ENCODE peak calls at places on chromosomes 4 and X, in four cellular contexts. F, L, W and X are unnamed samples.

GRCh38 chr4:26871611-26872010 is 11.0 kb downstream of the STIM2 start:
- DNase-seq in F (no peak), L (no peak), W (no peak), X (peak; percentile 31)

GRCh38 chrX:8037593-8038348 is 110.6 kb upstream of the PNPLA4 start:
- DNase-seq in F (no peak), L (no peak), W (no peak), X (no peak)

GRCh38 chrX:150548684-150549083 is 19.7 kb upstream of the MTM1 start:
- DNase-seq in F (no peak), L (no peak), W (no peak), X (peak; percentile 39)

GRCh38 chr4:56209767-56210166 is 177.5 kb downstream of the AASDH start:
- DNase-seq in F (no peak), L (no peak), W (no peak), X (no peak)

GRCh38 chrX:133715715-133716114 is 269.7 kb downstream of the GPC3 start:
- DNase-seq in F (no peak), L (no peak), W (no peak), X (no peak)

GRCh38 chr4:82372502-82372873 is 1.3 kb downstream of the HNRNPD start:
- DNase-seq in F (peak; percentile 69), L (no peak), W (peak; percentile 35), X (peak; percentile 22)

GRCh38 chr4:145541266-145541770 is 59.7 kb downstream of the SMAD1 start:
- DNase-seq in F (no peak), L (no peak), W (no peak), X (no peak)

GRCh38 chrX:9682456-9682855 is 83.2 kb downstream of the GPR143 start:
- DNase-seq in F (no peak), L (no peak), W (peak; percentile 10), X (peak; percentile 61)

GRCh38 chr4:25050370-25051098 is 19.8 kb upstream of the LGI2 start:
- DNase-seq in F (peak; percentile 82), L (no peak), W (no peak), X (no peak)

GRCh38 chr4:149605601-149606378 is 209.9 kb downstream of the IQCM start:
- DNase-seq in F (no peak), L (no peak), W (no peak), X (peak; percentile 58)

GRCh38 chr4:123453006-123453685 is 56.6 kb downstream of the SPRY1 start:
- DNase-seq in F (no peak), L (no peak), W (no peak), X (peak; percentile 43)

GRCh38 chr4:76748649-76749048 is 149.3 kb downstream of the SOWAHB start:
- DNase-seq in F (peak; percentile 16), L (no peak), W (peak; percentile 57), X (peak; percentile 41)

GRCh38 chr4:173264245-173264959 is 69.8 kb downstream of the HMGB2 start:
- DNase-seq in F (peak; percentile 76), L (no peak), W (peak; percentile 61), X (peak; percentile 78)

GRCh38 chr4:6123116-6123515 is 77.2 kb downstream of the JAKMIP1 start:
- DNase-seq in F (no peak), L (no peak), W (no peak), X (no peak)

GRCh38 chr4:16196482-16197393 is 29.5 kb downstream of the TAPT1 start:
- DNase-seq in F (no peak), L (peak; percentile 21), W (peak; percentile 83), X (peak; percentile 65)
- TF ChIP-seq FOS in F (no peak), L (no peak), W (no peak), X (no peak)

GRCh38 chrX:64842492-64842891 is 133.8 kb downstream of the ZC4H2 start:
- DNase-seq in F (no peak), L (no peak), W (no peak), X (no peak)
- TF ChIP-seq FOS in F (no peak), L (no peak), W (no peak), X (no peak)

DNA sequence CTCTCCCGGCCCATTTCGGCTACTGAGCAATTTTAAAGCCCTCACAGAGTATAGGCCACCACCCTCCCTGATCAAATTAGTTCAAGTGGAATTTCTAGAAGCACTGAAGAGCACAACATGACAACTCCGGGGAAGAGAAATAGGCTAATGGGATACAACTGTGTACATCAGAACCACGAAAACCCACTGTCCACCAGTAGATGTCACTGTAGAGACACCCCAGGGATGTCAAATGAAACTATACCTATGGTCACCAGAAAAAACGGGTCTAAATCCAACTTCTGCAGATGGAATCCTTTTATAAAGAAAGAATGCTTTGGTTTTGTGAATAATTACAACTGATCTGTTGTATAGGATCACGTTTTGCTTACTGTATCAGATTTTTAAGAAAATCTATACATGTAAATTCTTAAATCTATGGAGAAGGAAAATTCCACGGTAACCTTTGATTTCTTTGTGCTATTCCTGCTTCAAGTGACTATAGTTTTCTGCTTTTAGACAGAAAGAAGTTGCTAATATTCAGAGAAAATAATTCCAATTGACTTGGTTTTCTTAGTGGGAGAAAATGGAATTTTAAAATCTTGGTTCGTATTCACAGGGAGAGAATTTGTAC is 29.5 kb upstream of the MAP3K15 start:
- DNase-seq in F (peak; percentile 47), L (no peak), W (peak; percentile 43), X (peak; percentile 70)
- TF ChIP-seq FOS in F (no peak), L (no peak), W (no peak), X (no peak)

GRCh38 chrX:110795645-110796510 is at the start of gene CHRDL1:
- DNase-seq in F (no peak), L (no peak), W (no peak), X (no peak)
- TF ChIP-seq FOS in F (no peak), L (no peak), W (no peak), X (no peak)

DNA sequence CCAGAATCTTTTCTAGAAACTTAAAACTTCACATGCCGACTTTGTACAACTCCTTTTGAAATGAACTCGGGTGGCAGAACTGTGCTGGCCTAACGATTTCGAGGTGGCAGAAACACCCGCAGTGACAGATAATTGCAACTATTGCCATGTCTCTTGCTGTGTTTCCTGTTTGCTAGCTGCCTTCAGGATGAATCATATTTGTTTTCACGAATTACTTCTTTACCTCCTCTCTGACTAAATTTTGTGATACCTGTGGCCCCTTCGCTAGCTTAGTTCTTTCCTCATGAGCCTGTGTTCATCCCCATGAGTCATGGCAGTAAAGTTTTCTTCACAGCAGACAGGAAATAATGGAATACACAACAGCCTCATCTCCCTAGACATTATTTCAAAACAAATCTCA is 104.6 kb upstream of the SMIM10 start:
- DNase-seq in F (no peak), L (no peak), W (no peak), X (peak; percentile 33)
- TF ChIP-seq FOS in F (no peak), L (no peak), W (no peak), X (no peak)

GRCh38 chr4:187256897-187257296 is 533.2 kb upstream of the FAT1 start:
- DNase-seq in F (no peak), L (no peak), W (no peak), X (no peak)

GRCh38 chr4:187251896-187252295 is 528.2 kb upstream of the FAT1 start:
- DNase-seq in F (no peak), L (no peak), W (no peak), X (peak; percentile 18)
- TF ChIP-seq FOS in F (no peak), L (no peak), W (no peak), X (no peak)

GRCh38 chr4:2860391-2861348 is 17.0 kb downstream of the ADD1 start:
- DNase-seq in F (peak; percentile 17), L (no peak), W (peak; percentile 82), X (peak; percentile 24)
- TF ChIP-seq FOS in F (no peak), L (no peak), W (no peak), X (no peak)